ENCODE peak calls at places on chromosomes 13 and 19, in eight cellular contexts. D is endothelial cell of umbilical vein, Z is esophagus squamous epithelium, T is left ventricle myocardium inferior, J is uterus, Y is thyroid gland, U is right lobe of liver, S is breast epithelium. X is an unnamed sample. For H3K4me1 and H3K36me3, the result is how much of the 10 kb centered on the place peaks cover.

GRCh38 chr19:43469160-43469480 is 3.7 kb upstream of the LYPD3 start:
- DNase-seq in T (no peak), Y (no peak), S (no peak), U (no peak), Z (no peak), J (no peak), D (no peak), X (no peak)

GRCh38 chr19:7888826-7889217 is 512 bp downstream of the LRRC8E start:
- DNase-seq in S (no peak), Y (peak), J (no peak), D (no peak), U (no peak), T (no peak), Z (no peak), X (no peak)

GRCh38 chr19:42497492-42498226 is 30.6 kb downstream of the CEACAM1 start:
- DNase-seq in D (no peak), S (no peak), T (no peak), J (no peak), Y (no peak), U (peak), Z (no peak), X (no peak)

GRCh38 chr13:52832268-52832667 is 16.2 kb downstream of the PCDH8 start:
- DNase-seq in S (no peak), D (no peak), U (no peak), Z (no peak), Y (no peak), J (no peak), T (no peak), X (no peak)

GRCh38 chr13:75877092-75877491 is 241.0 kb downstream of the LMO7 start:
- DNase-seq in Y (no peak), D (no peak), S (no peak), J (no peak), U (no peak), Z (no peak), T (no peak), X (no peak)

GRCh38 chr13:34467450-34468083 is 474.5 kb upstream of the NBEA start:
- DNase-seq in T (no peak), U (no peak), J (no peak), Z (no peak), D (no peak), S (no peak), Y (no peak), X (no peak)

GRCh38 chr13:44197791-44198770 is 175.5 kb upstream of the SERP2 start:
- DNase-seq in T (no peak), Y (no peak), U (no peak), D (no peak), S (no peak), J (no peak), Z (no peak), X (no peak)

GRCh38 chr13:95858286-95859075 is 181.5 kb downstream of the DNAJC3 start:
- DNase-seq in J (no peak), S (no peak), U (no peak), T (no peak), Z (no peak), Y (no peak), D (peak), X (no peak)

GRCh38 chr19:7512400-7512851 is 3.5 kb upstream of the ZNF358 start:
- DNase-seq in T (no peak), D (no peak), U (no peak), J (no peak), S (no peak), Y (no peak), Z (no peak), X (no peak)

GRCh38 chr13:24923305-24923640 is 159.3 kb downstream of the RNF17 start:
- DNase-seq in Z (no peak), D (no peak), T (no peak), J (no peak), S (no peak), U (no peak), Y (no peak), X (no peak)

GRCh38 chr13:30061217-30061616 is 210.8 kb upstream of the UBL3 start:
- DNase-seq in Z (no peak), S (no peak), D (no peak), Y (no peak), T (no peak), U (no peak), J (no peak), X (no peak)

GRCh38 chr13:99996177-99996705 is 14.7 kb downstream of the ZIC2 start:
- DNase-seq in J (no peak), Z (no peak), Y (no peak), U (no peak), T (no peak), S (no peak), D (peak), X (no peak)

GRCh38 chr13:45370922-45371406 is 30.0 kb upstream of the TPT1 start:
- DNase-seq in U (peak), T (peak), S (peak), Y (peak), D (peak), Z (no peak), J (peak), X (peak)

GRCh38 chr13:51978836-51979556 is 32.3 kb downstream of the ATP7B start:
- DNase-seq in U (peak), T (no peak), S (no peak), J (no peak), Z (no peak), Y (no peak), D (no peak), X (no peak)

GRCh38 chr13:41403983-41404382 is 53.4 kb upstream of the RGCC start:
- DNase-seq in Z (no peak), Y (no peak), T (no peak), S (no peak), J (no peak), D (no peak), U (no peak), X (no peak)

GRCh38 chr13:76622336-76623045 is 263.7 kb downstream of the KCTD12 start:
- DNase-seq in T (peak), J (peak), D (peak), Z (no peak), U (no peak), S (no peak), Y (no peak), X (no peak)

GRCh38 chr13:41610426-41610825 is 153.1 kb downstream of the RGCC start:
- DNase-seq in U (no peak), J (peak), Z (no peak), T (peak), D (peak), Y (peak), S (no peak), X (no peak)

GRCh38 chr19:40598918-40599307 is 2.3 kb upstream of the LTBP4 start:
- DNase-seq in Z (no peak), U (no peak), D (no peak), T (no peak), Y (no peak), J (no peak), S (no peak), X (no peak)

GRCh38 chr13:37669845-37670244 is 71.3 kb upstream of the POSTN start:
- DNase-seq in Z (no peak), S (no peak), U (no peak), T (no peak), D (no peak), J (no peak), Y (no peak), X (no peak)

GRCh38 chr13:87122551-87122950 is 548.6 kb upstream of the SLITRK5 start:
- DNase-seq in D (no peak), Z (no peak), S (no peak), T (no peak), J (no peak), Y (no peak), U (no peak), X (no peak)

DNA sequence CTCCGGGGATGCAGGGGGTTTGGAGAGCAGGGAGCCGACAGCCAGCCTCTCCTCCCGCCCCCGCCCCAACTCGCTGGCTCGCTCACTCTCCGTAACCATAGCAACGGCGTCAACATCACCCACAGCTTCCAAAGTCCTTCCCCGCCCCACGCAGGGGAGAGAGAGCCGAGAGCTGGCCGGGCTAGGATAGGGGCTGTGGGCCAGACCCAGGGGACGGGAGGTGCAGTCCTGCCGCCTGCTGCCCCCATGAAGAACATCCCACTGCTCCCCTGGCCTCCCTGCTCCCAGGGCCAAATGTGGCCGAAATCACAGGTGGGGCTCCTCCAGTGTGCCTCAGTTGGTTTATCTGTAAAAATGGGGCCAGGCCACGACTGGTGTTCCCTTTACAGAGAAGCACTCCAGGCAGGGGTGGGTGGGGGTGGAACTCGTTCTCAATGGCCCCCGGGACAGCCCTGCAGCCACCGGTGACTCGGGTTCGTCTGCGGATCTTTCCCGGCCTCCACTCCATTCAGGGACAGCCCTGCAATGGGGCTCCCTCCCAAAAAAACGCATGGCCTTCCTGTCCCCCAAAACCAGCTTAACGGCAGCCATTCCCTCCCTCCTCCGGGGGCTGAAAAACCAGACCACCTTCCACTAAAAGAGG is 3.1 kb downstream of the KLF16 start:
- DNase-seq in T (no peak), S (no peak), Y (peak), U (peak), Z (no peak), J (peak), D (no peak), X (peak)
- H3K4me3 ChIP-seq in T (no peak), S (no peak), Y (no peak), U (peak), Z (peak), J (no peak), D (peak), X (no peak)

DNA sequence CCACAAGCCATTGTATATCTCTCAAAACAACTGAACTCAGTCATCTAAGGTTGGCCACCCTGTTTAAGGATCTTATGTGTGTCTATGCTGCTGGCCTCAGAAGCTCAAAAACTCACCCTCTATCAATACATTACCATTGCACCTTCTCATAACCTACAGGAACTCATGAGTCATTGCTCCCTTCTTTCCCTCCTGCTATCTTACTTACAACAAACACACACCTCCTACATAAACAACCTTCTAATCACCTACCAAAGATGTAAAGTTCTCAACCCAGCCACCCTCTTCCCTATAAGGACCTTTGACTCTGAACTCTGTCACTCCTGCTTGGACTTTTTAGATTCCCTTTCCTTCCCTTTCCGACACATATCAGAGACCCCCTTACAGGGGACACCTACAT is 13.3 kb upstream of the ZSCAN4 start:
- DNase-seq in Z (no peak), D (no peak), J (no peak), U (no peak), Y (no peak), T (no peak), S (no peak), X (no peak)
- H3K4me1 ChIP-seq in Z (under half), D (under half), J (under half), U (under half), Y (under half), T (under half), S (under half), X (under half)

DNA sequence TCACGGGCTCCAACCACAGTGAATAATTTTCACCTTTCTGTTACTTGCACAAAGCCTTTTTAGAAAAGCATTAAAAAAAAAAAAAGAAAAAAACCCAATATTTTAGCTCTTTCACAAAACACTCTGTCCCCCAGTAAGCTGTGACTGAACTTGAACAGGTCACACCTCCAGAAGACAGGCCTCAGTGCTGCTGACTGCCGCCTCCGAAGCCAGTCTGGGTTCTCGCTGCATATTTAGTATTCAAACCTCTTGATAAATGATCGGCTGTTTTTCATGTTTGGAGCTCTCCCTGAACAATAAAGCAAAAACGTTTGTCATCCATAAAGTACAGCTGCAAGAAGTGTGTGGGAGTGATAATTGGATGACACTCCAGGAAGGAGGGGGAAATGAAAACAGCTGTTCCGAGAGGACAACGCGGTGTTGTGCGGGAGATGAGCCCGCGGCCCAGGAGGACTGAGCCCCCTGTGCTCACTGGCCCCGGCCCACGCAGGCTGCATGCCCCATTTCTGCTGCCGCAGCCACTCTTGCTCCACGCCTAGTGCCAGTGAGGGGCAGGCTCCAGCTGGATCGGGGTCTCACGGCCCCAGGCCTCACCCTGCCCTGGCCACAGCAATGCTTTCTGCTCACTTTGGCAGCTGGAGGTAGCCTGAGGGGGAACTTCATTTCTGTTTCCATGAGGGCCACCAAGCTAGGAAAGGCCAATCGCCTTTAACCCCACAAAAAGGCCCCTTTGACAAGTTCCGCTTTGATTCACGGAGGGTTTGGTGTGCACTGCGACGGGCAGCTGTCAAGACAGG is 537.8 kb downstream of the EFNB2 start:
- DNase-seq in T (no peak), S (no peak), J (no peak), U (no peak), D (no peak), Y (no peak), Z (no peak), X (no peak)
- H3K36me3 ChIP-seq in T (under half), S (under half), J (under half), U (under half), D (under half), Y (under half), Z (under half), X (under half)

GRCh38 chr19:51711702-51712101 is 12.1 kb downstream of the HAS1 start:
- DNase-seq in U (no peak), Z (no peak), D (no peak), S (no peak), T (no peak), Y (no peak), J (no peak), X (no peak)
- H3K4me3 ChIP-seq in U (no peak), Z (no peak), D (no peak), S (no peak), T (no peak), Y (no peak), J (no peak), X (no peak)

GRCh38 chr19:54158812-54159351 is 639 bp downstream of the LENG1 start:
- DNase-seq in J (no peak), Z (no peak), S (no peak), D (no peak), T (no peak), Y (no peak), U (no peak), X (no peak)

GRCh38 chr19:54155694-54156093 is 3.8 kb downstream of the LENG1 start:
- DNase-seq in Z (no peak), S (no peak), J (no peak), D (no peak), T (no peak), Y (no peak), U (no peak), X (no peak)

GRCh38 chr19:54156490-54156889 is 3.0 kb downstream of the LENG1 start:
- DNase-seq in U (no peak), Y (no peak), S (no peak), J (no peak), Z (no peak), D (no peak), T (no peak), X (no peak)

GRCh38 chr19:54154603-54155345 is 4.7 kb downstream of the LENG1 start:
- DNase-seq in Z (no peak), U (no peak), T (no peak), Y (no peak), J (no peak), D (no peak), S (no peak), X (no peak)

GRCh38 chr19:54156953-54157352 is 2.6 kb downstream of the LENG1 start:
- DNase-seq in Y (no peak), U (no peak), D (no peak), S (no peak), T (no peak), J (no peak), Z (no peak), X (no peak)
- H3K4me1 ChIP-seq in Y (under half), U (under half), D (under half), S (under half), T (under half), J (under half), Z (under half), X (under half)

DNA sequence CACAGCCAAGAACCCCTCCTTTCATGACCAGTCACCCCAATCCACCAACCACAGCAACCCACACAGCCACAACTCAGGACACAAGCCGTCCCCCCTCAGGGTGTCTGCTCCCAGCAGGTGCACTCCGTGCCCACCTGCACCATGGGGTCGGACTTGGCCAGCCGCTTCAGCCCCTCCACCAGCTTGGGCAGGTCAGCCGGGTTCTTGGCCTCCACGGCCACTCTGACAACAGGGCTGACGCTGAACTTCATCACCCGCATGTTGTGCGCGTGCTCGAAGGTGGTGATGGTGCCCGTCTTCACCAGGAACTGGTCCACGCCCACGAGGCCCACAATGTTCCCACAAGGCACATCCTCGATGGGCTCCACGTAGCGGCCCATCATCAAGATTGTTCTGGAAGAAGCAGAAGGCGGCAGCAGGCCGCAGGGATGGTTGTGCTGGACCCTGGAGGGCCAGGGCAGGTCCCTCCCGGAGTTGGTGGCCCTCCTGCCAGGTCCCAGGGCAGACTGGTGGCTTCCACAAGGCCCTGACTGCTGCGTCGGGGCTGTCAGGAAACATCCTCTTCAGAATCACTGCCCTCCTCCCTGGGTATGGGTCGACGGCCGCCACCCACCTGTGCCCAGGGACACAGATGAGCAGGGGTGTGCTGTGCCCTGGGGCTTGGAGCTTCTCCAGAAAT is 5.5 kb downstream of the EEF2 start:
- DNase-seq in U (no peak), J (no peak), T (no peak), Z (no peak), Y (no peak), D (no peak), S (no peak), X (no peak)
- H3K36me3 ChIP-seq in U (half or more), J (under half), T (half or more), Z (half or more), Y (half or more), D (half or more), S (under half), X (under half)

GRCh38 chr19:45528744-45529453 is 21.6 kb downstream of the VASP start:
- DNase-seq in S (peak), D (no peak), J (no peak), Z (no peak), T (no peak), U (no peak), Y (peak), X (no peak)

GRCh38 chr19:45526143-45526542 is 18.9 kb downstream of the VASP start:
- DNase-seq in U (peak), Z (no peak), T (peak), Y (peak), J (peak), S (no peak), D (peak), X (no peak)

GRCh38 chr19:45527731-45528130 is 20.5 kb downstream of the VASP start:
- DNase-seq in S (no peak), Y (no peak), T (no peak), Z (no peak), J (no peak), D (no peak), U (no peak), X (no peak)

GRCh38 chr19:45526971-45527370 is 19.7 kb downstream of the VASP start:
- DNase-seq in J (no peak), S (no peak), D (no peak), U (no peak), T (no peak), Y (no peak), Z (no peak), X (no peak)

DNA sequence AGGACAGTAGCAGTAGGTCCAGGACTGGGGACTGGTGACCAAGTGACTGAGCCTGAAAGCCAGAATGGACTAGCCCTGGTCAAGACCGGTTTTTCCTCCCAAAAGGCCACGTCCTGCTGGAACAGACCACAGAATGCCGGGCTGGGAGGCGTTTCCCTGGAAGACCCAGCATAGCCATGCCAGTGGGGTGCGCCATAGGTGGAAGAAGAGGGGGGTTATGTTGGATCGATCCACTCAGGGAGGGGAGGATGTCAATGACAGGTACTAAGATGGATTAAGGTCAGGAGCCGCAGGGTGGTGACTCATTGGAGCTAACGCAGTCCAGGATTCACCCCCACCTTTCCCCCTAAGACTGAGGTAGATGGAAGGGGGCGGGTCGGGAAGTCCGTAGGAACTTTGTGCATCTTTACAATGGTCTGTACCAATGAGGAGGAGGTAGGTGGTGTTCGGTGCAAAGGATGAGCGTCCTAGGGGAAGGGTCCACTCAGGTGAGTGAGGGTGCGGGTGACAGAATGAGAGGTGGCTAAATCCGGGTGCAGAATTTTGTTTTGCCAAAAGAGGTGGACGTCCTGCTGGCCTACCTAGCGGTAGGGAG is 21.0 kb downstream of the VASP start:
- DNase-seq in S (no peak), T (no peak), U (no peak), Z (no peak), J (no peak), D (no peak), Y (no peak), X (no peak)
- H3K4me3 ChIP-seq in S (no peak), T (peak), U (no peak), Z (peak), J (no peak), D (no peak), Y (no peak), X (no peak)

DNA sequence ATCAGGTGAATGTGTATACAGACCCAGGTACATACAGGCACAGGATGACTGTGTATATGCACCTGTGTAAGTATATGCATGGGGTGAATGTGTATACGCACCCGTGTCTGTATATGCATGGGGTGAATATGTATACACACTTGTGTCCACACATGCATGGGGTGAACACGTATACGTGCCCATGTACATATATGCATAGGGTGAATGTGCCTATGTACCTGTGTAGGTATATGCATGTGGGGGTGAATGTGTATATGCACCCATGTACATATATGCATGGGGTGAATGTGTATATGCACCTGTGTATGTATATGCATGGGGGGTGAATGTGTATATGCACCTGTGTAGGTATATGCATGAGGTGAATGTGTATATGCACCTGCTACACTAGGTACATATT is 6.9 kb upstream of the ANGPTL8 start:
- DNase-seq in Y (no peak), D (no peak), T (no peak), J (no peak), S (no peak), U (no peak), Z (no peak), X (no peak)
- H3K4me1 ChIP-seq in Y (under half), D (under half), T (under half), J (under half), S (under half), U (under half), Z (under half), X (under half)

X was measured in aorta.